ENCODE peak calls at places on chromosomes 4 and X, in six cellular contexts. N is head of caudate nucleus, H is RKO, Q is NAMALWA, F is iris pigment epithelial cell, Z is SW480. J is an unnamed sample.
A peak's percentile ranks its signal among the peaks of the same experiment; 100 is the strongest.

GRCh38 chr4:53192017-53192416 is 173.8 kb downstream of the SCFD2 start:
- DNase-seq in Z (no peak), N (no peak), Q (peak; percentile 13), H (no peak), F (no peak), J (no peak)

GRCh38 chr4:106033469-106033868 is 138.2 kb downstream of the NPNT start:
- DNase-seq in N (no peak), Z (no peak), Q (no peak), F (no peak), H (no peak), J (no peak)

GRCh38 chrX:136028383-136028984 is 43.2 kb downstream of the SLC9A6 start:
- DNase-seq in Q (peak; percentile 60), F (peak; percentile 70), H (peak; percentile 74), N (no peak), Z (peak; percentile 54), J (peak; percentile 63)

GRCh38 chr4:8422327-8422726 is 18.2 kb downstream of the ACOX3 start:
- DNase-seq in Z (no peak), Q (no peak), F (no peak), H (no peak), N (no peak), J (no peak)

GRCh38 chr4:186144180-186144579 is 39.7 kb downstream of the FAM149A start:
- DNase-seq in F (peak; percentile 59), N (peak; percentile 38), Z (peak; percentile 36), H (peak; percentile 77), Q (no peak), J (peak; percentile 52)

GRCh38 chr4:163681208-163681821 is 186.8 kb downstream of the TMA16 start:
- DNase-seq in Z (peak; percentile 25), Q (peak; percentile 72), N (no peak), H (peak; percentile 62), F (peak; percentile 33), J (peak; percentile 33)

GRCh38 chr4:113635739-113636437 is 125.7 kb downstream of the CAMK2D start:
- DNase-seq in N (no peak), Q (no peak), H (no peak), Z (peak; percentile 17), F (peak; percentile 90), J (no peak)

GRCh38 chrX:70664726-70665125 is 220.1 kb downstream of the DLG3 start:
- DNase-seq in H (peak; percentile 63), F (peak; percentile 31), Q (peak; percentile 24), Z (peak; percentile 31), N (peak; percentile 2), J (peak; percentile 16)

GRCh38 chrX:20947411-20947912 is 426.8 kb upstream of the CNKSR2 start:
- DNase-seq in Q (no peak), Z (no peak), F (no peak), N (no peak), H (no peak), J (no peak)

J was measured in Ammon's horn.